ENCODE peak calls at places on chromosome 16, in four cellular contexts. U is MCF 10A, Y is endothelial cell, I is activated T-cell treated with anti-CD3 and anti-CD28 coated beads for 1 hour. T is an unnamed sample.

GRCh38 chr16:17638134-17638533 is 167.4 kb upstream of the XYLT1 start:
- DNase-seq in I (no peak), Y (no peak), U (no peak), T (no peak)

GRCh38 chr16:51035711-51036110 is 115.4 kb downstream of the SALL1 start:
- DNase-seq in Y (no peak), U (no peak), I (no peak), T (no peak)

GRCh38 chr16:2027024-2028010 is 615 bp downstream of the NHERF2 start:
- DNase-seq in I (no peak), Y (no peak), U (no peak), T (no peak)

GRCh38 chr16:88885693-88886253 is 19.3 kb upstream of the PABPN1L start:
- DNase-seq in U (no peak), Y (no peak), I (no peak), T (no peak)

GRCh38 chr16:67544329-67544841 is 15.8 kb downstream of the RIPOR1 start:
- DNase-seq in Y (no peak), U (peak; percentile 57), I (no peak), T (no peak)

GRCh38 chr16:1876468-1876867 is 4.5 kb upstream of the MEIOB start:
- DNase-seq in U (no peak), Y (no peak), I (no peak), T (no peak)

GRCh38 chr16:84554627-84555328 is 50.3 kb upstream of the MEAK7 start:
- DNase-seq in I (no peak), U (no peak), Y (no peak), T (no peak)

GRCh38 chr16:87487361-87487924 is 5.4 kb downstream of the ZCCHC14 start:
- DNase-seq in Y (no peak), I (no peak), U (peak; percentile 73), T (peak; percentile 87)

GRCh38 chr16:1870365-1871082 is 1.4 kb downstream of the MEIOB start:
- DNase-seq in Y (no peak), U (peak; percentile 62), I (no peak), T (no peak)

GRCh38 chr16:67528222-67528869 is at the start of gene RIPOR1:
- DNase-seq in U (no peak), Y (no peak), I (no peak), T (peak; percentile 53)

GRCh38 chr16:24423332-24423731 is 116.0 kb upstream of the RBBP6 start:
- DNase-seq in I (no peak), Y (no peak), U (peak; percentile 13), T (no peak)

GRCh38 chr16:26198221-26198620 is 506.5 kb downstream of the HS3ST4 start:
- DNase-seq in I (no peak), Y (no peak), U (no peak), T (no peak)

GRCh38 chr16:21279501-21279900 is 1.4 kb upstream of the CRYM start:
- DNase-seq in Y (no peak), U (no peak), I (no peak), T (no peak)

GRCh38 chr16:86324320-86324719 is 186.0 kb upstream of the FOXF1 start:
- DNase-seq in U (no peak), Y (no peak), I (no peak), T (no peak)

GRCh38 chr16:10949424-10949970 is 5.1 kb downstream of the CLEC16A start:
- DNase-seq in Y (no peak), U (peak; percentile 65), I (no peak), T (no peak)

GRCh38 chr16:17939723-17940122 is 396.8 kb downstream of the NPIPA8 start:
- DNase-seq in U (no peak), I (no peak), Y (no peak), T (no peak)

GRCh38 chr16:10858203-10858602 is 18.8 kb upstream of the CIITA start:
- DNase-seq in I (no peak), U (no peak), Y (no peak), T (no peak)

GRCh38 chr16:2483160-2483559 is 8.2 kb downstream of the TBC1D24 start:
- DNase-seq in I (no peak), Y (no peak), U (no peak), T (no peak)

GRCh38 chr16:48182979-48183537 is 27.3 kb upstream of the ABCC12 start:
- DNase-seq in Y (no peak), I (no peak), U (no peak), T (no peak)

GRCh38 chr16:51818342-51818944 is 667.4 kb upstream of the SALL1 start:
- DNase-seq in I (no peak), U (peak; percentile 69), Y (peak; percentile 70), T (no peak)

GRCh38 chr16:89096768-89097527 is 3.3 kb downstream of the ACSF3 start:
- DNase-seq in Y (no peak), U (no peak), I (peak; percentile 21), T (no peak)

GRCh38 chr16:59201160-59201559 is 467.0 kb upstream of the GOT2 start:
- DNase-seq in U (no peak), Y (no peak), I (no peak), T (no peak)

GRCh38 chr16:23691483-23692189 is 12.9 kb downstream of the PLK1 start:
- DNase-seq in U (peak; percentile 60), Y (no peak), I (no peak), T (no peak)

GRCh38 chr16:19935696-19936095 is 51.0 kb upstream of the GPRC5B start:
- DNase-seq in Y (no peak), I (no peak), U (no peak), T (peak; percentile 45)

GRCh38 chr16:84466692-84467091 is 37.8 kb downstream of the MEAK7 start:
- DNase-seq in I (no peak), Y (no peak), U (no peak), T (no peak)